ENCODE peak calls at places on chromosomes 6 and 20, in four cellular contexts. R, E, M and X are unnamed samples.

GRCh38 chr20:6852478-6852877 is 85.0 kb downstream of the BMP2 start:
- DNase-seq in E (no peak), M (no peak), R (no peak), X (no peak)

GRCh38 chr20:51529758-51530157 is 12.8 kb downstream of the NFATC2 start:
- DNase-seq in R (no peak), E (no peak), M (no peak), X (no peak)

GRCh38 chr6:6905961-6906518 is 201.7 kb upstream of the RREB1 start:
- DNase-seq in R (no peak), M (no peak), E (no peak), X (no peak)

GRCh38 chr20:9147553-9148024 is 78.7 kb downstream of the PLCB4 start:
- DNase-seq in R (no peak), M (no peak), E (peak), X (no peak)

GRCh38 chr6:129314575-129314974 is 395.4 kb downstream of the ARHGAP18 start:
- DNase-seq in E (no peak), R (no peak), M (no peak), X (no peak)

GRCh38 chr6:143449731-143450452 is 603 bp downstream of the ADAT2 start:
- DNase-seq in R (no peak), M (no peak), E (peak), X (no peak)

GRCh38 chr20:35663813-35664543 is 722 bp downstream of the CPNE1 start:
- DNase-seq in M (peak), R (no peak), E (peak), X (no peak)

GRCh38 chr6:99349620-99350141 is at the start of gene FAXC:
- DNase-seq in M (peak), E (peak), R (peak), X (peak)

GRCh38 chr20:57811373-57812020 is 101.7 kb upstream of the PMEPA1 start:
- DNase-seq in R (no peak), E (peak), M (no peak), X (no peak)

GRCh38 chr20:952196-952795 is 36.2 kb upstream of the ANGPT4 start:
- DNase-seq in M (no peak), R (no peak), E (no peak), X (no peak)

GRCh38 chr6:17965397-17965796 is 22.0 kb downstream of the KIF13A start:
- DNase-seq in E (no peak), R (no peak), M (no peak), X (no peak)

GRCh38 chr6:128358111-128358780 is 162.2 kb downstream of the PTPRK start:
- DNase-seq in R (no peak), M (no peak), E (no peak), X (no peak)

GRCh38 chr6:169073311-169073710 is 180.3 kb downstream of the THBS2 start:
- DNase-seq in E (no peak), M (no peak), R (no peak), X (no peak)

GRCh38 chr20:57611605-57612311 is 8.5 kb downstream of the ZBP1 start:
- DNase-seq in R (no peak), M (no peak), E (peak), X (no peak)

GRCh38 chr6:170112583-170112860 is 178.4 kb downstream of the DLL1 start:
- DNase-seq in R (no peak), M (no peak), E (peak), X (peak)

GRCh38 chr6:134937426-134937825 is 12.5 kb downstream of the ALDH8A1 start:
- DNase-seq in R (no peak), E (no peak), M (no peak), X (no peak)

GRCh38 chr6:134041093-134041492 is 11.3 kb downstream of the SLC2A12 start:
- DNase-seq in E (no peak), M (no peak), R (no peak), X (no peak)

GRCh38 chr6:157982580-157983438 is 1.1 kb downstream of the SYNJ2 start:
- DNase-seq in R (no peak), E (peak), M (no peak), X (no peak)

GRCh38 chr6:106253731-106254130 is 71.8 kb downstream of the ATG5 start:
- DNase-seq in R (no peak), E (no peak), M (no peak), X (no peak)

GRCh38 chr6:39181333-39181732 is 47.9 kb downstream of the KCNK5 start:
- DNase-seq in E (no peak), M (no peak), R (no peak), X (no peak)

GRCh38 chr6:41500561-41500960 is 45.6 kb upstream of the FOXP4 start:
- DNase-seq in M (no peak), E (no peak), R (no peak), X (no peak)

GRCh38 chr20:59745716-59746115 is 141.4 kb downstream of the PHACTR3 start:
- DNase-seq in M (no peak), E (no peak), R (no peak), X (no peak)

GRCh38 chr6:168182908-168183612 is 104.0 kb upstream of the FRMD1 start:
- DNase-seq in E (no peak), M (no peak), R (no peak), X (peak)

GRCh38 chr6:3291346-3291745 is 32.6 kb downstream of the PSMG4 start:
- DNase-seq in E (no peak), R (no peak), M (no peak), X (no peak)

GRCh38 chr6:89375427-89375868 is 22.9 kb upstream of the UBE2J1 start:
- DNase-seq in R (no peak), M (no peak), E (peak), X (no peak)

GRCh38 chr6:41622210-41622990 is 15.9 kb upstream of the MDFI start:
- DNase-seq in M (no peak), R (no peak), E (no peak), X (no peak)

GRCh38 chr20:38152175-38153010 is 12.7 kb downstream of the TGM2 start:
- DNase-seq in E (peak), R (peak), M (peak), X (no peak)

GRCh38 chr20:1664911-1665310 is 7.3 kb upstream of the SIRPG start:
- DNase-seq in R (no peak), E (no peak), M (no peak), X (no peak)

GRCh38 chr6:35484921-35485392 is 11.9 kb downstream of the TEAD3 start:
- DNase-seq in E (peak), M (no peak), R (no peak), X (no peak)

GRCh38 chr6:104625536-104625935 is 234.2 kb downstream of the HACE1 start:
- DNase-seq in M (no peak), R (no peak), E (peak), X (no peak)

GRCh38 chr6:34717466-34717865 is 20.9 kb upstream of the ILRUN start:
- DNase-seq in M (no peak), E (no peak), R (no peak), X (no peak)

GRCh38 chr20:9550283-9550682 is 35.9 kb downstream of the LAMP5 start:
- DNase-seq in M (no peak), E (no peak), R (no peak), X (no peak)

GRCh38 chr6:99739526-99739925 is 132.9 kb downstream of the PRDM13 start:
- DNase-seq in R (no peak), E (no peak), M (no peak), X (no peak)

GRCh38 chr6:75409286-75409685 is 84.3 kb downstream of the FILIP1 start:
- DNase-seq in E (no peak), R (no peak), M (no peak), X (no peak)

GRCh38 chr6:30355281-30355680 is 10.3 kb downstream of the RPP21 start:
- DNase-seq in R (no peak), M (no peak), E (no peak), X (no peak)

GRCh38 chr20:32685541-32686529 is 12.1 kb upstream of the C20orf203 start:
- DNase-seq in R (no peak), M (no peak), E (peak), X (no peak)

GRCh38 chr20:63500151-63500901 is 1.4 kb upstream of the EEF1A2 start:
- DNase-seq in R (peak), M (no peak), E (no peak), X (peak)

GRCh38 chr6:28742668-28743270 is 181.0 kb downstream of the TRIM27 start:
- DNase-seq in R (no peak), M (no peak), E (no peak), X (no peak)